ENCODE peak calls at places on chromosomes 1 and 21, in eight cellular contexts. B is GM23338; K is A549; Q is fibroblast of pulmonary artery; I is HepG2; E is CD4-positive, alpha-beta T cell; P is NB4; V is right atrium auricular region. U is an unnamed sample.

GRCh38 chr1:41417746-41418145 is 56.5 kb downstream of the FOXO6 start:
- DNase-seq in B (no peak), K (no peak), Q (no peak), I (no peak), E (no peak), P (no peak), V (no peak), U (no peak)

GRCh38 chr21:26795866-26796329 is 49.3 kb downstream of the ADAMTS1 start:
- DNase-seq in B (no peak), K (peak), Q (peak), I (no peak), E (no peak), P (no peak), V (no peak), U (no peak)

GRCh38 chr1:204532832-204533231 is 16.6 kb downstream of the MDM4 start:
- DNase-seq in B (no peak), K (no peak), Q (no peak), I (no peak), E (no peak), P (no peak), V (no peak), U (no peak)

GRCh38 chr1:196393742-196394141 is 214.5 kb downstream of the KCNT2 start:
- DNase-seq in B (no peak), K (no peak), Q (peak), I (no peak), E (no peak), P (no peak), V (peak), U (no peak)

GRCh38 chr1:32539584-32540571 is 651 bp downstream of the ZBTB8A start:
- DNase-seq in B (peak), K (peak), Q (peak), I (no peak), E (no peak), P (peak), V (no peak), U (peak)

GRCh38 chr1:158191299-158191698 is 10.6 kb downstream of the CD1D start:
- DNase-seq in B (peak), K (no peak), Q (no peak), I (no peak), E (no peak), P (no peak), V (no peak), U (no peak)

GRCh38 chr21:46052703-46053651 is 44.9 kb upstream of the COL6A2 start:
- DNase-seq in B (no peak), K (peak), Q (peak), I (no peak), E (no peak), P (peak), V (peak), U (no peak)

GRCh38 chr1:12408662-12409061 is 178.8 kb downstream of the VPS13D start:
- DNase-seq in B (no peak), K (no peak), Q (no peak), I (no peak), E (no peak), P (no peak), V (no peak), U (no peak)

GRCh38 chr1:51515312-51515960 is 3.6 kb downstream of the EPS15 start:
- DNase-seq in B (no peak), K (no peak), Q (no peak), I (no peak), E (no peak), P (no peak), V (no peak), U (no peak)

GRCh38 chr1:79190074-79190473 is 183.5 kb upstream of the ADGRL4 start:
- DNase-seq in B (no peak), K (no peak), Q (peak), I (no peak), E (no peak), P (no peak), V (no peak), U (no peak)

GRCh38 chr1:7884757-7885156 is 31.9 kb upstream of the UTS2 start:
- DNase-seq in B (no peak), K (no peak), Q (no peak), I (no peak), E (no peak), P (no peak), V (no peak), U (no peak)

GRCh38 chr21:41975391-41976272 is 21.8 kb upstream of the C2CD2 start:
- DNase-seq in B (peak), K (no peak), Q (no peak), I (no peak), E (no peak), P (no peak), V (no peak), U (no peak)

GRCh38 chr21:42735061-42735460 is 81.6 kb downstream of the PDE9A start:
- DNase-seq in B (no peak), K (no peak), Q (no peak), I (no peak), E (no peak), P (no peak), V (no peak), U (no peak)

GRCh38 chr1:30911061-30911954 is 2.8 kb upstream of the SDC3 start:
- DNase-seq in B (peak), K (peak), Q (peak), I (peak), E (peak), P (peak), V (peak), U (peak)

GRCh38 chr1:79074975-79075374 is 68.4 kb upstream of the ADGRL4 start:
- DNase-seq in B (no peak), K (no peak), Q (no peak), I (no peak), E (no peak), P (no peak), V (no peak), U (no peak)

GRCh38 chr1:220283616-220284015 is 11.4 kb upstream of the RAB3GAP2 start:
- DNase-seq in B (no peak), K (no peak), Q (no peak), I (no peak), E (no peak), P (no peak), V (no peak), U (no peak)

GRCh38 chr1:220278991-220279390 is 6.7 kb upstream of the RAB3GAP2 start:
- DNase-seq in B (no peak), K (no peak), Q (no peak), I (no peak), E (no peak), P (no peak), V (no peak), U (no peak)

GRCh38 chr1:220275430-220275829 is 3.2 kb upstream of the RAB3GAP2 start:
- DNase-seq in B (no peak), K (no peak), Q (no peak), I (no peak), E (no peak), P (no peak), V (no peak), U (no peak)

GRCh38 chr1:220280249-220280648 is 8.0 kb upstream of the RAB3GAP2 start:
- DNase-seq in B (no peak), K (no peak), Q (no peak), I (no peak), E (no peak), P (no peak), V (no peak), U (no peak)

GRCh38 chr1:220281159-220281574 is 8.9 kb upstream of the RAB3GAP2 start:
- DNase-seq in B (peak), K (peak), Q (peak), I (no peak), E (no peak), P (peak), V (no peak), U (no peak)
- TF ChIP-seq CTCF in B (peak), K (peak), Q (peak), I (peak), E (no peak), P (peak), V (no peak), U (no peak)

DNA sequence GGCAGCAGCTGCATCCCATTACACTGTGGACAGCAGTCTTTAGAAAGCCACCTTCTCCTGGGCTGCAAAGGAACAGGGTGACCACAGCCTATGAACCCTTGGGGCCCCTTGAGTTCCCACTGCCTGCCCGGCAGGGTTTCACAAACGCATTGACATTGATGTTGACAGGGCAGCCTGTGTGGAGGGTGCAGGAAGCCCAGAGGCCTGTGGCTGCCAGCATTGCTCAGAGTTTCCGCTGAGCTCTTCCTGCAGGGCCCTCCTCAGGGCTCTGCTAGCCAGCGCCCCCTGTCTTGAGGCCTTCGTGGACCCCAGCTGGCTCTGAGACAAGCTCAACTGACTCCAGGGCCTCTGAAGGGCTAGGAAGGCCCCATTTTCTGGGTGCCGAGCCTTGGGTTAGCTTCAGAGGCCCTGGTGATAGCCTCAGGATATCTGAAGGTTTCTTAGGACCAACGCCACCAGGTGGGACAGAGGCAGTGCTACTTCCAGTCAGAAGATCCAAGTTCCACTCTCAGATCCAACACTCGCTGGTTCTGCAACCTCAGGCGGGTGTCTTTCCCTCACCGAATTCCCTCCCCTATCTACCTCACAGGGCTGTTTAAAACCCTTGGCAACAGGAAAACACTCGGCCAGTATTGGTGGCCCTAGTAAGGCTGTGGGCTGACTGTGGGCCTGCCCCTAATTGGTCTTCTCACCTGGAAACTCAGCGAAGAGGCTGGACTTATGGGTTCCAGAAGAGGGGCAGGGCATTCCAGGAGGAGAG is 27.2 kb upstream of the EPS8L3 start:
- DNase-seq in B (peak), K (peak), Q (peak), I (peak), E (peak), P (peak), V (no peak), U (no peak)
- TF ChIP-seq CTCF in B (peak), K (no peak), Q (peak), I (peak), E (peak), P (peak), V (no peak), U (no peak)

GRCh38 chr1:91700332-91700731 is 185.6 kb downstream of the TGFBR3 start:
- DNase-seq in B (no peak), K (peak), Q (peak), I (no peak), E (no peak), P (no peak), V (no peak), U (no peak)
- TF ChIP-seq CTCF in B (peak), K (no peak), Q (peak), I (no peak), E (no peak), P (no peak), V (no peak), U (no peak)

GRCh38 chr1:166876540-166876838 is 425 bp upstream of the TADA1 start:
- DNase-seq in B (no peak), K (no peak), Q (no peak), I (no peak), E (no peak), P (no peak), V (no peak), U (no peak)
- TF ChIP-seq CTCF in B (peak), K (no peak), Q (no peak), I (no peak), E (peak), P (peak), V (no peak), U (no peak)

DNA sequence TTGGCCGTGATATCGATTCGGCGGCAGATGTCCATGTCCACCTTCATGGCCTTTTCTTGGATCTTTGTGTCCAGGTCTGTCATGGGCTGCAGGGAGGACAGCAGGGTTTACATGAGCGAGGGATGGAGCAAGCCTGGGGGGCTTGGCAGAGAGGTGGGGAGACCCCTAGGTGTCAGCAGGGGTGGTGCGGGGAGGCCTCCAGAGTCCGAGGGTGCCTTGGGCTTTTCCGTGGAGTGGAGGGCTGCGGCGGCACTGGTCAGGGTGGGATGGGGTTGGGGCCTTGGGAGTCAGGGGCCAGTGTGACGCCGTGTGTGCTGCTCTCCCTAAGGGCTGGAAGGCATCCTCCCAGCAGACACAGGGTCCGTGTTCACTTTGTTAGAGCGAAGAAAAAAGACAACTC is 16.1 kb upstream of the ALDH4A1 start:
- DNase-seq in B (no peak), K (no peak), Q (no peak), I (no peak), E (no peak), P (no peak), V (no peak), U (no peak)
- TF ChIP-seq CTCF in B (peak), K (no peak), Q (no peak), I (no peak), E (no peak), P (no peak), V (no peak), U (no peak)

DNA sequence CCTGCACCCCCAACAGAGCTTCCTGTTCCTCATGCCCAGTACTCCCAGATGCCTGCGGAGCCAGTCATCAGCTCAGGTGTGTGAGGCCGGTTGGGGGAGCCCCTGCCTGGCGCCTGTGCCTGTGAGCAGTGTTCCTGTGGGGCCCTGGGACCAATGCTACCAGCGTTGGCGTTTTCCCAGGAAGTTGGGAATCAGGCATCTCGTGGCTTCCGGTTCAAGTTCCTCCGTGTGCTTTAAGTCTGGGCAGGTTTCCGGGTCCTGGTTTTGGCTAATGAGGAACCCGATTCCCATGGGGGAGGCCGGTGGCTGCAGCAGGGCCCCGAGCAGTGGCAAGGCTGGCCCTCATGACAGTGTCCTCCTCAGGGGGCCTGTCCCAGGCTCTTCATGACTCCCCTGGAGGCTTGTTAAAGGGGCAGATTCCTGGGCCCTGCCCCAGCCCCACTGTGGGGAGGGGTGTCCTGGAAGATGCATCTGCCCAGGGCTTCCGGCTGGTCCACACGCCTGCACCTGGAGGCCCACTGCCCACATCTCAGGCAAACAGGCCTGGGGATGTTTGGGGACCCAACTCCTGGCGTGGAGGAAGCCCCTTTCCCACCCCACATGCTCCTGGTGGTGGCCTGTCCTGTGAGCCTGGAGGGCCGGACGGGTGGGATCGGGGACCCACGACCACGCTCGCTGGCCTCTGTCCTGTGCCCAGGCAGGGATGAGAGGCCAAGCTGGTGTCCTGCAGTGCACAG is 26.2 kb downstream of the TP73 start:
- DNase-seq in B (peak), K (no peak), Q (no peak), I (no peak), E (no peak), P (peak), V (no peak), U (no peak)
- TF ChIP-seq CTCF in B (no peak), K (no peak), Q (no peak), I (no peak), E (no peak), P (no peak), V (no peak), U (no peak)